ENCODE peak calls at places on chromosomes 13 and 19, in seven cellular contexts. S is stomach, X is heart left ventricle, Y is gastrocnemius medialis, B is transverse colon, I is breast epithelium, Z is A549. P is an unnamed sample.

GRCh38 chr13:44815507-44816074 is 173.7 kb downstream of the NUFIP1 start:
- DNase-seq in Y (no peak), B (no peak), X (no peak), S (no peak), Z (peak; percentile 75), I (no peak), P (no peak)

GRCh38 chr13:39322836-39323585 is 280.0 kb downstream of the LHFPL6 start:
- DNase-seq in Y (no peak), S (no peak), Z (no peak), B (no peak), X (no peak), I (no peak), P (no peak)

GRCh38 chr13:78604782-78605611 is 1.6 kb upstream of the POU4F1 start:
- DNase-seq in Y (no peak), Z (peak; percentile 58), I (no peak), S (no peak), B (no peak), X (no peak), P (no peak)

GRCh38 chr13:112249644-112250610 is 126.2 kb upstream of the SPACA7 start:
- DNase-seq in Z (no peak), B (no peak), Y (no peak), S (no peak), X (no peak), I (no peak), P (no peak)

GRCh38 chr13:44629465-44630183 is 53.5 kb upstream of the TSC22D1 start:
- DNase-seq in X (no peak), Z (no peak), B (no peak), S (no peak), Y (no peak), I (no peak), P (no peak)

GRCh38 chr19:918481-919156 is 1.5 kb downstream of the KISS1R start:
- DNase-seq in S (no peak), Y (no peak), Z (no peak), I (no peak), B (no peak), X (no peak), P (no peak)

GRCh38 chr13:27574661-27575060 is 45.7 kb downstream of the LNX2 start:
- DNase-seq in S (no peak), Z (no peak), B (no peak), I (no peak), X (no peak), Y (no peak), P (no peak)

GRCh38 chr19:40716031-40716654 is 543 bp downstream of the COQ8B start:
- DNase-seq in B (no peak), I (peak; percentile 61), Z (peak; percentile 96), X (no peak), S (no peak), Y (no peak), P (peak; percentile 54)

GRCh38 chr13:97417698-97418097 is 16.3 kb upstream of the RAP2A start:
- DNase-seq in B (no peak), Z (no peak), X (no peak), I (no peak), Y (no peak), S (no peak), P (no peak)

GRCh38 chr13:91369432-91369831 is 21.9 kb downstream of the MIR17HG start:
- DNase-seq in S (no peak), Z (no peak), I (no peak), Y (no peak), B (no peak), X (no peak), P (no peak)

GRCh38 chr13:97339019-97339988 is 94.7 kb upstream of the RAP2A start:
- DNase-seq in B (peak; percentile 41), X (peak; percentile 46), I (no peak), Y (peak; percentile 54), S (peak; percentile 29), Z (no peak), P (no peak)

GRCh38 chr13:102195566-102196462 is 206.0 kb downstream of the FGF14 start:
- DNase-seq in X (no peak), S (no peak), I (no peak), Y (no peak), Z (no peak), B (no peak), P (no peak)

GRCh38 chr13:110641055-110642015 is 26.0 kb downstream of the NAXD start:
- DNase-seq in Z (no peak), B (no peak), S (peak; percentile 24), I (no peak), X (no peak), Y (peak; percentile 46), P (no peak)

GRCh38 chr13:26956532-26957142 is 196.1 kb upstream of the GPR12 start:
- DNase-seq in X (no peak), Y (no peak), Z (no peak), I (no peak), B (peak; percentile 72), S (no peak), P (no peak)

GRCh38 chr19:58518261-58519086 is 1.1 kb downstream of the ZBTB45 start:
- DNase-seq in I (no peak), B (peak; percentile 44), Y (no peak), S (no peak), X (no peak), Z (no peak), P (no peak)

GRCh38 chr13:41317243-41317642 is 6.2 kb downstream of the NAA16 start:
- DNase-seq in Y (no peak), X (no peak), S (no peak), I (no peak), B (no peak), Z (no peak), P (no peak)

GRCh38 chr13:53873558-53873957 is 844.9 kb downstream of the OLFM4 start:
- DNase-seq in B (no peak), I (no peak), Z (no peak), Y (no peak), X (no peak), S (no peak), P (no peak)

GRCh38 chr13:90302113-90302512 is 1045.4 kb upstream of the MIR17HG start:
- DNase-seq in Y (no peak), X (no peak), S (no peak), I (no peak), B (no peak), Z (no peak), P (no peak)

GRCh38 chr13:21670006-21670882 is 629 bp upstream of the FGF9 start:
- DNase-seq in Y (no peak), B (peak; percentile 66), Z (peak; percentile 21), X (peak; percentile 57), S (peak; percentile 48), I (no peak), P (peak; percentile 85)

GRCh38 chr19:56874530-56874929 is 34.0 kb upstream of the PEG3 start:
- DNase-seq in S (no peak), X (no peak), Z (no peak), Y (no peak), I (no peak), B (no peak), P (no peak)

GRCh38 chr13:75771818-75772217 is 135.7 kb downstream of the LMO7 start:
- DNase-seq in S (no peak), X (no peak), Z (peak; percentile 27), Y (no peak), I (no peak), B (no peak), P (no peak)

DNA sequence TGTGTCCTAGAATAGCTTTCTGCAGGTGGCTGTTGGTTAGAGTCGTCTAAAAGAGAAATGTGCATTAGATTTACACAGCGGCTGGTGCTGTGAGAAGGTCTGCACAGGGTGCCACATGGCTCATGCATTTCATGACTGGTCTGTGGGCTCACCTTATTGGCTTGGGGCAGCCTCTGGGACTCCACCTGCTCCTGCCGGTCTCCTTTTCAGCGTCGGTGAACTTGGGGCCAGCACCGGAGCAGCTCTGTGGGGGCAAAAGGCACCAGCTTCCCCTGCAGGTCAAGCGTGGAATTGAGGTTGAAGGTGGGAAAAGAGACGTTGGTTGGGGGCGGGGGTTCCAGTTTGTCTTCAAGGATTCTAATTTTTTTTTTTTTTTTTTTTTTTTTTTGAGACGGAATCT is 3.1 kb upstream of the PNMA8C start:
- DNase-seq in X (no peak), S (no peak), B (no peak), Y (no peak), Z (no peak), I (no peak), P (no peak)
- TF ChIP-seq POLR2A in X (no peak), S (no peak), B (no peak), Y (no peak), Z (no peak), I (no peak), P (no peak)

DNA sequence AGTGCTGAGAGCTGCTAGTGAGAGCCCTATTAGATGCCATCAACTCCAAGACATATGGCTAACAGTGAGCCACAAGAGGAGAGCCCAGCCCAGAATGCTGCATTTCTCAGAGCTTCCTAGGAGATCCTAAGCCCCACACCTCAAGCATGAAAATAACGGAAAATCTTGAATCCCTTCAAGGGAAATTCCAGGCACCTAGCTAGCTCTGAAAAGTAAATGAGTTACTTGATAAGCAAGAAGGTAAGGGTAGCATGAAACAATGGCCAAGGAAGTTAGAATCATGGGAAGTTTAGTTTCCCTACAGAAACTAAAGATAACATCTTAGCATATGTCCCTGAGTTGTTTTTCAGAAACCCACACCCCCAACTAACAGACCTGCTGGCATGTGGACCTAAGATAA is 301.1 kb upstream of the DACH1 start:
- DNase-seq in Y (no peak), Z (no peak), I (no peak), B (no peak), S (no peak), X (no peak), P (no peak)
- H3K4me3 ChIP-seq in Y (no peak overlapping the region), Z (no peak overlapping the region), I (no peak overlapping the region), B (no peak overlapping the region), S (no peak overlapping the region), X (no peak overlapping the region), P (no peak overlapping the region)

DNA sequence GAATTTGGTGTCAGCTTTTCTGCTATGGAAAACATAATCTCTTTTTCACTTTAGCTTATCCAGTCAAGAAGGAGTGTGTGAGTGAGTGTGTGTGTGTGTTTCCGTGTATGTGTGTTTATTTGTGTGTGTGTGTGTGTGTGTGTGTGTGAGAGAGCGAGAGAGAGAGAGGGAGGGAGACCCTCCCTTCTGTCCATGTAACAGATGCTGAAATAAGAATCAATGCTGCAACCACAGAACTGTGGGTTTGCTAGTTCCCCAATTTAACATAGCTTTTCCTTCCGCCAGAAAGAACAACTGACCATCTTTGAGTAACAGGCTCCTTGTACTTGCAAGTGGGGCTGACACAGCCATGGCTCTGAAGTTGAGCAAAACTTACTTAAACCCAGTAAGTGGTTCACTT is 5.2 kb downstream of the LCP1 start:
- DNase-seq in B (no peak), X (no peak), Y (no peak), S (no peak), I (no peak), Z (no peak), P (peak; percentile 67)
- TF ChIP-seq POLR2A in B (no peak), X (no peak), Y (no peak), S (no peak), I (no peak), Z (no peak), P (no peak)

DNA sequence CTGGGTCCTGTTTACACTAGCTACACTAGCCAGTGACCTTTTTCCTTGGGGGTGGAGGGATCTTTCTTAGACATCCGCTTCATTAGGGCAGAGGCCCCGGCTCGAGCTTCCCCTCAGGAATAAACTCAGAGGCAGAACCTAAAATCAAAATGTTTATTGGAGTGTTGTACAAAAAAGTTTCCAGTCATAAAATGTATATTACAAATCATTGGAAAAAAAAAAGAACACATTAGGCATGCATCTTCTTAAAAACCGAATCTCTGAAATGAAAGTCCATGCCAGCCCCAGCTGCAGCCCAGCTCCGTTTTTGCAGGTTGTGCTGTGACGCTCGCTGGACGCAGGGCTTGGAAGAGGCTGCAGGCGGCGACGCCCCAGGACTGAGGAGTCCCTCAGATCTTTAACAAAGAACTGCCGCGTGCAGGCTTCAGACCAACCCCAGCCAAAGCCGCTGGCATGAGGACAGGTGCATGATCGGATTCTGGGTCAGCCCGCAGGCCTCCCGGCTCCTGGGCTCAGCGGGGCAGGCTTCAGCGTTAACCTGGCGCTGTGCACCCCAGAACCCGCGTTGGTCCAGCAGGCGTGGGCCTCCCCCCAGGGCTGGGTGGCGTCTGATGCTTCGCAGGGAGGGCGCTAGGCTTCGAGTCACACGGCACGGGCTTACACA is 773 bp upstream of the TIMM13 start:
- DNase-seq in S (peak; percentile 41), B (peak; percentile 39), X (no peak), I (no peak), Y (peak; percentile 53), Z (no peak), P (no peak)
- H3K4me3 ChIP-seq in S (peak overlapping the region; percentile 99), B (peak overlapping the region; percentile 78), X (peak overlapping the region; percentile 95), I (peak overlapping the region; percentile 87), Y (peak overlapping the region; percentile 98), Z (peak overlapping the region; percentile 95), P (peak overlapping the region; percentile 81)

P was measured in Peyer's patch.